ENCODE peak calls at places on chromosomes 16 and 17, in seven cellular contexts. One of them, this sample, is unnamed.

GRCh38 chr16:5885521-5885920 is 787.9 kb upstream of the EEF2KMT start:
- DNase-seq in tibial nerve: no peak
- DNase-seq in astrocyte of the cerebellum: no peak
- DNase-seq in GM20000: no peak
- DNase-seq in body of pancreas: no peak
- DNase-seq in nephron progenitor cell: no peak
- DNase-seq in Calu3: no peak
- DNase-seq in this sample: no peak

GRCh38 chr16:11669380-11670146 is 1.3 kb downstream of the SNN start:
- DNase-seq in GM20000: peak
- DNase-seq in Calu3: no peak
- DNase-seq in nephron progenitor cell: no peak
- DNase-seq in tibial nerve: peak
- DNase-seq in body of pancreas: peak
- DNase-seq in astrocyte of the cerebellum: no peak
- DNase-seq in this sample: peak

GRCh38 chr16:54175552-54176375 is 110.8 kb downstream of the IRX3 start:
- DNase-seq in astrocyte of the cerebellum: no peak
- DNase-seq in nephron progenitor cell: no peak
- DNase-seq in tibial nerve: no peak
- DNase-seq in body of pancreas: no peak
- DNase-seq in GM20000: no peak
- DNase-seq in Calu3: no peak
- DNase-seq in this sample: no peak

GRCh38 chr17:50200447-50201225 is 795 bp downstream of the COL1A1 start:
- DNase-seq in astrocyte of the cerebellum: peak
- DNase-seq in GM20000: peak
- DNase-seq in Calu3: peak
- DNase-seq in body of pancreas: peak
- DNase-seq in nephron progenitor cell: peak
- DNase-seq in tibial nerve: peak
- DNase-seq in this sample: peak

GRCh38 chr17:39069114-39069756 is 82.2 kb downstream of the PLXDC1 start:
- DNase-seq in body of pancreas: peak
- DNase-seq in tibial nerve: no peak
- DNase-seq in nephron progenitor cell: no peak
- DNase-seq in Calu3: peak
- DNase-seq in GM20000: peak
- DNase-seq in astrocyte of the cerebellum: no peak
- DNase-seq in this sample: peak

GRCh38 chr17:83032781-83033180 is 46.6 kb upstream of the METRNL start:
- DNase-seq in nephron progenitor cell: no peak
- DNase-seq in GM20000: no peak
- DNase-seq in tibial nerve: no peak
- DNase-seq in Calu3: no peak
- DNase-seq in astrocyte of the cerebellum: no peak
- DNase-seq in body of pancreas: no peak
- DNase-seq in this sample: no peak

GRCh38 chr16:89696598-89697128 is 4.8 kb downstream of the SPATA2L start:
- DNase-seq in GM20000: peak
- DNase-seq in astrocyte of the cerebellum: no peak
- DNase-seq in body of pancreas: no peak
- DNase-seq in tibial nerve: no peak
- DNase-seq in nephron progenitor cell: no peak
- DNase-seq in Calu3: no peak
- DNase-seq in this sample: peak

GRCh38 chr17:42553161-42553818 is 567 bp downstream of the HSD17B1 start:
- DNase-seq in Calu3: no peak
- DNase-seq in tibial nerve: no peak
- DNase-seq in astrocyte of the cerebellum: no peak
- DNase-seq in GM20000: no peak
- DNase-seq in nephron progenitor cell: peak
- DNase-seq in body of pancreas: no peak
- DNase-seq in this sample: no peak

GRCh38 chr16:75306102-75306762 is 54.8 kb upstream of the BCAR1 start:
- DNase-seq in GM20000: no peak
- DNase-seq in body of pancreas: peak
- DNase-seq in Calu3: peak
- DNase-seq in astrocyte of the cerebellum: no peak
- DNase-seq in nephron progenitor cell: no peak
- DNase-seq in tibial nerve: no peak
- DNase-seq in this sample: no peak

GRCh38 chr16:28188085-28188916 is 23.5 kb downstream of the XPO6 start:
- DNase-seq in nephron progenitor cell: no peak
- DNase-seq in tibial nerve: no peak
- DNase-seq in astrocyte of the cerebellum: no peak
- DNase-seq in Calu3: no peak
- DNase-seq in body of pancreas: no peak
- DNase-seq in GM20000: peak
- DNase-seq in this sample: peak

GRCh38 chr17:13822671-13823070 is 220.9 kb upstream of the HS3ST3A1 start:
- DNase-seq in body of pancreas: no peak
- DNase-seq in astrocyte of the cerebellum: no peak
- DNase-seq in tibial nerve: no peak
- DNase-seq in nephron progenitor cell: no peak
- DNase-seq in GM20000: no peak
- DNase-seq in Calu3: no peak
- DNase-seq in this sample: no peak

GRCh38 chr17:71472809-71473789 is 647.7 kb upstream of the SOX9 start:
- DNase-seq in Calu3: peak
- DNase-seq in astrocyte of the cerebellum: peak
- DNase-seq in nephron progenitor cell: peak
- DNase-seq in tibial nerve: no peak
- DNase-seq in GM20000: peak
- DNase-seq in body of pancreas: peak
- DNase-seq in this sample: peak

GRCh38 chr16:188674-189073 is 8.4 kb downstream of the HBQ1 start:
- DNase-seq in tibial nerve: no peak
- DNase-seq in astrocyte of the cerebellum: no peak
- DNase-seq in Calu3: no peak
- DNase-seq in GM20000: peak
- DNase-seq in body of pancreas: no peak
- DNase-seq in nephron progenitor cell: no peak
- DNase-seq in this sample: no peak
- TF ChIP-seq CTCF in tibial nerve: no peak
- TF ChIP-seq CTCF in astrocyte of the cerebellum: no peak
- TF ChIP-seq CTCF in Calu3: no peak
- TF ChIP-seq CTCF in GM20000: no peak
- TF ChIP-seq CTCF in body of pancreas: no peak
- TF ChIP-seq CTCF in nephron progenitor cell: no peak
- TF ChIP-seq CTCF in this sample: peak

DNA sequence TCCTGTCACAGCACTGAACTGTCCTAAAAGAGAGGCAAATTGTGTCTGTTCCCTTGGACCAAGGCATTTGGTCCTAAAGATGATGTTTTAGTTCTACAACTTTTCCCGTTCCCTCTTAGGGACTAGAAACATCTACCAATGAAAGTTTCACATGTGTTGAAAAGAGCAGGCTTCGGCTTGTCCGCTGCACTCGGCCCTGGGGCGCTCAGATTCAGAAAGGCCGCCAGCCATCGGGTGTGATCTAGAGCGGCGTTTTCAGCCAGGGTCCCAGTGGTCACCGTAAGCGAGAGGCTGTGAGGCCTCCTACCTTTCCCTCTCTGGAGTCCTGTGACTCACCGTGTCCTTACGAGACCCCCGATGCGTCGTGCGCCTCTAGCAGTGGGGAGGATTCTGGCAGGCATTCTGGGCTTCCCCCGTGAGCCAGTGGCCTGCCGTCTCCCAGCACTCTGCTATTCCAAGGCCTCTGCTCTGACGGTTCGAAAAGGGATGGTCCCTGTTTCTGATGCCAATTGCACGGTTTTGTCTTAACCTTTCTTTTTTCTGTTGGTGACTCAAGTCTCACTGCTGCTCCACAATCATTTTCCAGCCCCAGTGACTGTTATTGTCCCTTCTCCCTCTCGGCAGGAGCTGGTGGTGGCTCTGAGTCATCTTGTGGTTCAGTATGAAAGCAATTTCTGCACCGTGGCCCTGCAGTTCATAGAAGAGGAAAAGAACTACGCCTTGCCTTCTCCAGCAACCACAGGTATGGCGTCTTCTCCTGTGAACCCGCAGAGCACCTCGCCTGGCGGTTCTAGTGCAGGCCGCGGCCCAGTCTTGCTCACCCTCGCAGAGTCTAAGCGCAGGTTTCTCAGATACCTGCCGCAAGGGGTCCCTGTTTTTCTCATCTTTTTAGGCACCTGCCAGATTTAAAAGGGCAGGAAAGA is 100.3 kb upstream of the CHMP6 start:
- DNase-seq in tibial nerve: no peak
- DNase-seq in GM20000: peak
- DNase-seq in Calu3: no peak
- DNase-seq in body of pancreas: no peak
- DNase-seq in astrocyte of the cerebellum: peak
- DNase-seq in nephron progenitor cell: no peak
- DNase-seq in this sample: peak
- TF ChIP-seq CTCF in tibial nerve: no peak
- TF ChIP-seq CTCF in GM20000: no peak
- TF ChIP-seq CTCF in Calu3: no peak
- TF ChIP-seq CTCF in body of pancreas: no peak
- TF ChIP-seq CTCF in astrocyte of the cerebellum: no peak
- TF ChIP-seq CTCF in nephron progenitor cell: no peak
- TF ChIP-seq CTCF in this sample: peak

GRCh38 chr17:34980681-34981537 is 597 bp downstream of the LIG3 start:
- DNase-seq in Calu3: peak
- DNase-seq in GM20000: peak
- DNase-seq in tibial nerve: peak
- DNase-seq in astrocyte of the cerebellum: peak
- DNase-seq in nephron progenitor cell: peak
- DNase-seq in body of pancreas: peak
- DNase-seq in this sample: peak
- TF ChIP-seq CTCF in Calu3: peak
- TF ChIP-seq CTCF in GM20000: peak
- TF ChIP-seq CTCF in tibial nerve: peak
- TF ChIP-seq CTCF in astrocyte of the cerebellum: peak
- TF ChIP-seq CTCF in nephron progenitor cell: no peak
- TF ChIP-seq CTCF in body of pancreas: peak
- TF ChIP-seq CTCF in this sample: peak

DNA sequence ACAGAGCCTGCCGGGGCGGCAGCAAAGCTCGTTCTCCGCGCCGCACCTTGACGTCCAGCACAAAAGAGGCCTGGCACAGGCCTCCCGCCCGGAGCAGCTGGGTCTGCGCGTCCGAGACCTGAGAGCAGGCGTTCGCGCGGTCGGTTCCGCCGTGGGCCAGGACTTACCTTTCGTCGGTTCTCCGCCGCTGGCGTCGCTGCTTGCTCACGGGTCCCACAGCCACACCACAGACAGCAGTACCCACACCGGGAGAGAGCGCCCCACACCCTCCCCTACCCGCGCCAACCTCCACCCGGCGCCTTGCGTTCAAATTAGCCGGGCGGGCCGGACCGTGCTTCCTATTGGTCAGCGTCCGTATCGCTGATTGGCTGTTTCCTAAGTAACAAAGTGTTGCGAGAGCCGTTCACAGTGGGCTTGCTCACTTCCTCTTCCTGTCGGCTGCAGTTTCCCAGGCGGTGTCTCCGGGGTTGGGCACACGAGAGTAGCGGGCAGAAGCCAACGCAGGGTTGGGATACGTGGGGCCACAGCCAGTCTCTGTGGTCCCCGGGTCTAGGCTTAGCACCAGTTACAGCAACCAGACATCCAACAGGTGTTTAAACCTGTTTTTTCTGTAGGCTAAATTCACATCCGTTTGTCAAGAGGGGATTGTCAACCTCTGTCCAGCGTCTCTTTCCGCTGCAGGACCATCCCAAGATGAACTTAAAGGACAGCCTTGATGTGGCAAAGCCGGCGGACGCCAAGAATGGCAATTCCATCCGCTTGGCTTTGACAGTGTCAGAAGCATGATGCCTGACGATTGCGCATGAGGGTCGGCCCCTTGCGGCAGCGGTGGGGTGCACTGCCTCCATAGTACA is at the start of gene KIF18B:
- DNase-seq in tibial nerve: peak
- DNase-seq in GM20000: peak
- DNase-seq in Calu3: peak
- DNase-seq in body of pancreas: peak
- DNase-seq in astrocyte of the cerebellum: peak
- DNase-seq in nephron progenitor cell: peak
- DNase-seq in this sample: peak
- TF ChIP-seq CTCF in tibial nerve: no peak
- TF ChIP-seq CTCF in GM20000: no peak
- TF ChIP-seq CTCF in Calu3: no peak
- TF ChIP-seq CTCF in body of pancreas: no peak
- TF ChIP-seq CTCF in astrocyte of the cerebellum: no peak
- TF ChIP-seq CTCF in nephron progenitor cell: no peak
- TF ChIP-seq CTCF in this sample: no peak

GRCh38 chr17:40340327-40340726 is 24.2 kb downstream of the GJD3 start:
- DNase-seq in body of pancreas: no peak
- DNase-seq in nephron progenitor cell: no peak
- DNase-seq in tibial nerve: no peak
- DNase-seq in Calu3: no peak
- DNase-seq in astrocyte of the cerebellum: no peak
- DNase-seq in GM20000: no peak
- DNase-seq in this sample: no peak

GRCh38 chr17:40341808-40342574 is 22.5 kb downstream of the GJD3 start:
- DNase-seq in Calu3: peak
- DNase-seq in nephron progenitor cell: peak
- DNase-seq in tibial nerve: peak
- DNase-seq in body of pancreas: peak
- DNase-seq in GM20000: peak
- DNase-seq in astrocyte of the cerebellum: no peak
- DNase-seq in this sample: no peak

GRCh38 chr17:40342575-40343058 is 21.9 kb downstream of the GJD3 start:
- DNase-seq in GM20000: no peak
- DNase-seq in nephron progenitor cell: no peak
- DNase-seq in astrocyte of the cerebellum: no peak
- DNase-seq in tibial nerve: no peak
- DNase-seq in body of pancreas: no peak
- DNase-seq in Calu3: peak
- DNase-seq in this sample: no peak

GRCh38 chr17:40339068-40339699 is 25.4 kb downstream of the GJD3 start:
- DNase-seq in nephron progenitor cell: no peak
- DNase-seq in body of pancreas: no peak
- DNase-seq in tibial nerve: no peak
- DNase-seq in astrocyte of the cerebellum: no peak
- DNase-seq in Calu3: no peak
- DNase-seq in GM20000: no peak
- DNase-seq in this sample: no peak

DNA sequence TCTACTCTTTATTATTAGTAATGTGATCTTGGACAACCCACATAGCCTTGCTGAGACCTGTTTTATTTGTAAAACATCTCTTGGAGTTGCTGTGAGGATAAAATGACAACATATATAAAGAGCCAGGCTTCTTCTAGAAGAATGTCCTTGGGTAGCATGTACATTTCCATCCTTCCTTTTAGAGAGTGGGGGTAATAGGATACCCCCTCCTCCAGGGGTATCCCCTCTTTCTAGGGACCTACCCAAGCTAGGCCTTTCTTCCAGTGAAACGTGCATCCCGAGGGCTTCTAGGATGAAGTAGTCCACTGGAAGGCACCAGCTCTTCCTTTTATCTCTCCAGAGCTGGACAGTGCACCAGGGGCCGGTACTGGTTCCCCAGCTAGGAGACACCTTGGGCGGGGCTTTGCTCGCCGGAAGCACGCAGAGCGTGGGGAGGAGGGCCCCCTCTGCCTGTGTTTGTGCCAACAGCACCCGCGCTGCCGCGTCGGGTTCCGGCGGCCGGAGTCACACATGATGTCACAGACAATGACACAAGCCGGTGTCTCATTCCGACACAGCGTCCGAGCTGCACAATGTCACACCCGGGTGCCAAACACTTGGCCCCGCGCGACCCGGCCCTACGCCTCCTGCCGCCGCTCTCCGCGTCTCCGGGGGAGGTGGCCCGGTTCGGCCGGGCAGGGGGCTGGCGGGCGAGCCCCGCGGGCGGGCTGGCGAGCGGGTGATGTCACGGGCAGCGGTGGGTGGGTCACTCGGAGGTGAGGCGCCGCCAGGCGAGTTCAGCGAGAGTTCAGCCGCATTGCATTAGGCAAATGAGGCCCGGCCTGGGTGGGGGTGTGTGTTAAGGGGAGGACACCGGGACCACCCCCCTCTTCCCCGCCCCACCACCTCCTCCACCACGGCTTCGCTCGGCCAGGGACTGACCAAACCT is 23.4 kb downstream of the GJD3 start:
- DNase-seq in Calu3: peak
- DNase-seq in body of pancreas: peak
- DNase-seq in tibial nerve: peak
- DNase-seq in GM20000: peak
- DNase-seq in nephron progenitor cell: peak
- DNase-seq in astrocyte of the cerebellum: no peak
- DNase-seq in this sample: peak
- TF ChIP-seq CTCF in Calu3: peak
- TF ChIP-seq CTCF in body of pancreas: no peak
- TF ChIP-seq CTCF in tibial nerve: peak
- TF ChIP-seq CTCF in GM20000: no peak
- TF ChIP-seq CTCF in nephron progenitor cell: no peak
- TF ChIP-seq CTCF in astrocyte of the cerebellum: no peak
- TF ChIP-seq CTCF in this sample: no peak

This sample was measured in GM13977.